ENCODE peak calls at places on chromosomes 16 and 17, in four cellular contexts. N is CD8-positive, alpha-beta T cell; U is sciatic nerve; S is NCI-H1092. I is an unnamed sample.
A peak's percentile ranks its signal among the peaks of the same experiment; 100 is the strongest.

GRCh38 chr17:79079421-79080200 is 5.0 kb downstream of the ENGASE start:
- DNase-seq in N (no peak), U (no peak), S (no peak), I (no peak)

GRCh38 chr17:44776628-44777393 is 18.0 kb downstream of the ADAM11 start:
- DNase-seq in N (no peak), U (no peak), S (no peak), I (no peak)

GRCh38 chr16:25707982-25708583 is 16.3 kb downstream of the HS3ST4 start:
- DNase-seq in N (no peak), U (no peak), S (no peak), I (peak; percentile 25)

GRCh38 chr17:68435876-68436842 is 21.1 kb downstream of the WIPI1 start:
- DNase-seq in N (peak; percentile 74), U (peak; percentile 87), S (peak; percentile 52), I (peak; percentile 82)

GRCh38 chr17:66767164-66767933 is 67.6 kb upstream of the CACNG5 start:
- DNase-seq in N (no peak), U (no peak), S (no peak), I (no peak)

GRCh38 chr16:24255446-24256352 is at the start of gene CACNG3:
- DNase-seq in N (peak; percentile 5), U (peak; percentile 56), S (no peak), I (peak; percentile 83)

GRCh38 chr17:81440511-81441244 is 45.4 kb downstream of the BAHCC1 start:
- DNase-seq in N (no peak), U (no peak), S (peak; percentile 46), I (peak; percentile 85)

GRCh38 chr16:57544129-57544653 is 1.7 kb downstream of the ADGRG5 start:
- DNase-seq in N (no peak), U (peak; percentile 45), S (no peak), I (no peak)

GRCh38 chr17:7130626-7131467 is 16.2 kb upstream of the ASGR2 start:
- DNase-seq in N (no peak), U (peak; percentile 54), S (no peak), I (peak; percentile 43)

GRCh38 chr17:58531661-58532554 is 17.5 kb upstream of the MTMR4 start:
- DNase-seq in N (peak; percentile 46), U (peak; percentile 71), S (peak; percentile 14), I (peak; percentile 57)

GRCh38 chr16:14509675-14510132 is 120.4 kb downstream of the PARN start:
- DNase-seq in N (no peak), U (no peak), S (no peak), I (no peak)

GRCh38 chr16:46746821-46747776 is 1.0 kb downstream of the MYLK3 start:
- DNase-seq in N (no peak), U (peak; percentile 23), S (no peak), I (no peak)

GRCh38 chr17:61040666-61041065 is 359.0 kb upstream of the TBX2 start:
- DNase-seq in N (no peak), U (no peak), S (no peak), I (no peak)

I was measured in endothelial cell.